ENCODE peak calls at places on chromosome X, in four cellular contexts. One of them, this sample, is unnamed.

GRCh38 chrX:119887721-119888425 is 7.8 kb upstream of the AKAP14 start:
- DNase-seq in HepG2: peak
- DNase-seq in GM12878: no peak
- DNase-seq in HEK293T: peak
- DNase-seq in this sample: peak

GRCh38 chrX:24371391-24371972 is 11.0 kb downstream of the SUPT20HL1 start:
- DNase-seq in HepG2: peak
- DNase-seq in HEK293T: peak
- DNase-seq in GM12878: peak
- DNase-seq in this sample: peak

GRCh38 chrX:30971761-30972603 is 82.9 kb upstream of the TAB3 start:
- DNase-seq in HepG2: peak
- DNase-seq in GM12878: no peak
- DNase-seq in HEK293T: peak
- DNase-seq in this sample: peak

GRCh38 chrX:155434906-155435743 is 23.3 kb downstream of the F8A3 start:
- DNase-seq in HepG2: no peak
- DNase-seq in GM12878: no peak
- DNase-seq in HEK293T: no peak
- DNase-seq in this sample: peak

GRCh38 chrX:86241547-86241946 is 93.3 kb downstream of the DACH2 start:
- DNase-seq in GM12878: no peak
- DNase-seq in HEK293T: no peak
- DNase-seq in HepG2: no peak
- DNase-seq in this sample: no peak

GRCh38 chrX:53433651-53434639 is at the start of gene HSD17B10:
- DNase-seq in HEK293T: peak
- DNase-seq in HepG2: peak
- DNase-seq in GM12878: peak
- DNase-seq in this sample: peak

GRCh38 chrX:130523460-130524394 is 121.9 kb downstream of the RBMX2 start:
- DNase-seq in HepG2: no peak
- DNase-seq in HEK293T: peak
- DNase-seq in GM12878: no peak
- DNase-seq in this sample: peak

GRCh38 chrX:78314561-78314960 is 12.8 kb downstream of the CYSLTR1 start:
- DNase-seq in HepG2: no peak
- DNase-seq in HEK293T: no peak
- DNase-seq in GM12878: no peak
- DNase-seq in this sample: no peak

GRCh38 chrX:24085133-24085532 is 30.4 kb downstream of the EIF2S3 start:
- DNase-seq in HepG2: no peak
- DNase-seq in GM12878: no peak
- DNase-seq in HEK293T: no peak
- DNase-seq in this sample: no peak

GRCh38 chrX:77743720-77744119 is 42.3 kb downstream of the ATRX start:
- DNase-seq in GM12878: no peak
- DNase-seq in HEK293T: no peak
- DNase-seq in HepG2: no peak
- DNase-seq in this sample: no peak

GRCh38 chrX:40146471-40147398 is 49.0 kb upstream of the BCOR start:
- DNase-seq in HEK293T: no peak
- DNase-seq in HepG2: no peak
- DNase-seq in GM12878: no peak
- DNase-seq in this sample: no peak

GRCh38 chrX:153469811-153470410 is 465 bp downstream of the HAUS7 start:
- DNase-seq in HepG2: no peak
- DNase-seq in GM12878: no peak
- DNase-seq in HEK293T: peak
- DNase-seq in this sample: peak

GRCh38 chrX:17581650-17582049 is 155.6 kb upstream of the SCML1 start:
- DNase-seq in GM12878: no peak
- DNase-seq in HepG2: no peak
- DNase-seq in HEK293T: no peak
- DNase-seq in this sample: no peak

GRCh38 chrX:101057095-101057714 is 5.3 kb upstream of the TRMT2B start:
- DNase-seq in GM12878: peak
- DNase-seq in HEK293T: no peak
- DNase-seq in HepG2: no peak
- DNase-seq in this sample: peak

GRCh38 chrX:21778236-21778635 is 20.3 kb upstream of the SMPX start:
- DNase-seq in HEK293T: no peak
- DNase-seq in GM12878: no peak
- DNase-seq in HepG2: no peak
- DNase-seq in this sample: no peak

GRCh38 chrX:136766785-136767103 is 14.0 kb downstream of the ARHGEF6 start:
- DNase-seq in HEK293T: no peak
- DNase-seq in HepG2: no peak
- DNase-seq in GM12878: no peak
- DNase-seq in this sample: no peak
- TF ChIP-seq TARDBP in HEK293T: no peak
- TF ChIP-seq TARDBP in HepG2: no peak
- TF ChIP-seq TARDBP in GM12878: no peak
- TF ChIP-seq TARDBP in this sample: no peak

GRCh38 chrX:137999542-137999941 is 433.6 kb downstream of the ZIC3 start:
- DNase-seq in HEK293T: no peak
- DNase-seq in HepG2: no peak
- DNase-seq in GM12878: no peak
- DNase-seq in this sample: no peak

GRCh38 chrX:137998619-137999018 is 432.7 kb downstream of the ZIC3 start:
- DNase-seq in HEK293T: no peak
- DNase-seq in HepG2: no peak
- DNase-seq in GM12878: no peak
- DNase-seq in this sample: no peak

GRCh38 chrX:138006176-138006575 is 440.2 kb downstream of the ZIC3 start:
- DNase-seq in HEK293T: no peak
- DNase-seq in HepG2: no peak
- DNase-seq in GM12878: no peak
- DNase-seq in this sample: no peak

GRCh38 chrX:137999071-137999470 is 433.1 kb downstream of the ZIC3 start:
- DNase-seq in HEK293T: no peak
- DNase-seq in HepG2: no peak
- DNase-seq in GM12878: no peak
- DNase-seq in this sample: no peak

DNA sequence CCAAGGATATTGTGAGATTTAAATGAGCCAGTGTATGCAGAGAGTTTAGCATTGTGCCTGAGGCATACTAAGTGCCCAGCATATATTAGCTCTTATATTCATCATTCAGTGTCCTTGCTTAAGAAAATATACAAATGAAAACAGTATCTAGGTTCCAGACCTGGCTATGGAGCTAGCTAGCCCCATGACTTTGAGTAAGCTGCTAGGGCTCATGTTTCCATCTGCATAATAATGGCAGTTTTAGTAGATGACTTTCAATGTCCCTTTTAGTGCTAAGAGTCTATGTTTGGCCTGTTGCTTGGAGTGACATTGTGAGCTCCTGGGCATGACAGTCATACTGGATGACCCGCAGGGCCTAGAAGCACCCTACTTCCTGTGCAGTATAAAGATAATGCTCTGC is 435.3 kb downstream of the ZIC3 start:
- DNase-seq in GM12878: no peak
- DNase-seq in HEK293T: no peak
- DNase-seq in HepG2: no peak
- DNase-seq in this sample: no peak
- TF ChIP-seq TARDBP in GM12878: no peak
- TF ChIP-seq TARDBP in HEK293T: no peak
- TF ChIP-seq TARDBP in HepG2: no peak
- TF ChIP-seq TARDBP in this sample: no peak

DNA sequence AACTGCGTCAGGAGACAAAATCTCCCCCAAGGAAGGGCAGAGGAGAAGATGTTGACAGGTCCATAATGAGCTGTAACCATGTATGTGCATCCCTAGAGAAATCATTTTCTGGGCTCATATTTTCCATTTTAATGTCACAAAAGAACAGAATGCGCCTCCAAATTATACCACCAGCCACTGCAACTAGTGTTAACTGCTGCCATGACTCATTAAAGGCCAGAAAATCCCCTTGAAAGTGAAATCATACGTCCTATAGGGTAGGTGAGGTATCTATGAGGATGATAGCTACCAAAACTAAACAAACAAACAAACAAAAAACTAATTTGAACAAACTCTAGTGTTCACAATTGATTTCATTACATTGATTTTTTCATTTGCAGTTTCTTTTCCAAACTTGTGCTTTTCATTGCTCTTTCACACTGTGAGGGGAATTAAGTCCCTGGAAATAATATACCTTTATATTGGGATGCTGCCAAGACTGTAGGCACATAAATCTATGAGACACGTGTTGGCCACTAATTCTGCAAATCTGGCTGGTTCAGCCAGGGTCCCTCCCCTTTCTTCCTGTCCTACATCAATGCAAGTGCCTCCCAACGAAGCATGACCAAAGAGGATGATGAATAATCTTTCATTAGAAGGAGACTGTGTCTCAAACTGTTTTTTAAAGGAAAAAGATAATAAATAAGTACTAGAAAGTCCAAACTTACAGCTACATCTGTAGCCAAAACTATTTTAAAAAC is 85.7 kb downstream of the ARHGAP6 start:
- DNase-seq in GM12878: no peak
- DNase-seq in HEK293T: no peak
- DNase-seq in HepG2: no peak
- DNase-seq in this sample: no peak
- TF ChIP-seq TARDBP in GM12878: no peak
- TF ChIP-seq TARDBP in HEK293T: no peak
- TF ChIP-seq TARDBP in HepG2: no peak
- TF ChIP-seq TARDBP in this sample: no peak

GRCh38 chrX:135437867-135438733 is 16.4 kb downstream of the SMIM10L2A start:
- DNase-seq in GM12878: no peak
- DNase-seq in HEK293T: peak
- DNase-seq in HepG2: peak
- DNase-seq in this sample: peak
- TF ChIP-seq TARDBP in GM12878: no peak
- TF ChIP-seq TARDBP in HEK293T: no peak
- TF ChIP-seq TARDBP in HepG2: no peak
- TF ChIP-seq TARDBP in this sample: no peak

GRCh38 chrX:108131471-108131870 is 39.9 kb downstream of the ATG4A start:
- DNase-seq in HEK293T: no peak
- DNase-seq in HepG2: no peak
- DNase-seq in GM12878: no peak
- DNase-seq in this sample: peak
- TF ChIP-seq TARDBP in HEK293T: no peak
- TF ChIP-seq TARDBP in HepG2: no peak
- TF ChIP-seq TARDBP in GM12878: no peak
- TF ChIP-seq TARDBP in this sample: no peak

GRCh38 chrX:13483773-13484172 is 85.6 kb upstream of the EGFL6 start:
- DNase-seq in GM12878: no peak
- DNase-seq in HEK293T: no peak
- DNase-seq in HepG2: no peak
- DNase-seq in this sample: no peak
- TF ChIP-seq TARDBP in GM12878: no peak
- TF ChIP-seq TARDBP in HEK293T: no peak
- TF ChIP-seq TARDBP in HepG2: no peak
- TF ChIP-seq TARDBP in this sample: no peak